ENCODE peak calls at places on chromosome 11, in five cellular contexts. N is astrocyte of the spinal cord; D is CD8-positive, alpha-beta T cell; T is mucosa of descending colon; S is HepG2. M is an unnamed sample.

GRCh38 chr11:34890812-34891211 is 25.4 kb downstream of the APIP start:
- DNase-seq in T (no peak), N (peak; percentile 58), D (no peak), S (peak; percentile 59), M (no peak)

GRCh38 chr11:116874251-116874650 is 36.8 kb upstream of the APOA1 start:
- DNase-seq in S (no peak), N (no peak), D (no peak), T (no peak), M (no peak)

GRCh38 chr11:35216962-35217667 is 78.1 kb downstream of the CD44 start:
- DNase-seq in N (no peak), S (peak; percentile 17), T (no peak), D (peak; percentile 42), M (no peak)

GRCh38 chr11:46616551-46617450 is at the start of gene HARBI1:
- DNase-seq in T (peak; percentile 94), D (peak; percentile 91), N (peak; percentile 94), S (peak; percentile 77), M (peak; percentile 91)

GRCh38 chr11:119207300-119207570 is 1.1 kb downstream of the CBL start:
- DNase-seq in T (no peak), D (no peak), N (peak; percentile 15), S (no peak), M (no peak)

GRCh38 chr11:60941371-60942119 is 10.4 kb downstream of the SLC15A3 start:
- DNase-seq in T (no peak), S (no peak), N (no peak), D (no peak), M (no peak)

GRCh38 chr11:17864478-17864941 is 129.9 kb downstream of the KCNC1 start:
- DNase-seq in D (no peak), T (no peak), N (no peak), S (no peak), M (no peak)

GRCh38 chr11:117831661-117832415 is 7.3 kb upstream of the FXYD2 start:
- DNase-seq in S (no peak), T (peak; percentile 27), D (no peak), N (no peak), M (no peak)

GRCh38 chr11:57552479-57552878 is 15.0 kb downstream of the UBE2L6 start:
- DNase-seq in D (no peak), N (no peak), T (no peak), S (peak; percentile 89), M (no peak)

GRCh38 chr11:66883021-66883968 is 26.4 kb downstream of the LRFN4 start:
- DNase-seq in S (peak; percentile 45), T (peak; percentile 76), D (peak; percentile 59), N (peak; percentile 74), M (peak; percentile 54)

GRCh38 chr11:126113515-126113957 is 50.9 kb upstream of the CDON start:
- DNase-seq in S (peak; percentile 84), N (peak; percentile 86), D (no peak), T (peak; percentile 89), M (peak; percentile 95)

GRCh38 chr11:123082977-123083376 is 21.0 kb upstream of the HSPA8 start:
- DNase-seq in S (no peak), T (no peak), N (peak; percentile 13), D (no peak), M (no peak)

GRCh38 chr11:65479184-65480145 is 19.4 kb upstream of the MALAT1 start:
- DNase-seq in T (peak; percentile 50), D (no peak), N (peak; percentile 84), S (no peak), M (no peak)

GRCh38 chr11:118406599-118407166 is 5.3 kb downstream of the ATP5MG start:
- DNase-seq in S (no peak), T (no peak), N (peak; percentile 59), D (no peak), M (no peak)

GRCh38 chr11:74269161-74269809 is 42.2 kb downstream of the P4HA3 start:
- DNase-seq in T (no peak), D (peak; percentile 10), N (peak; percentile 32), S (no peak), M (no peak)

GRCh38 chr11:35418847-35419712 is at the start of gene SLC1A2:
- DNase-seq in S (no peak), D (no peak), T (no peak), N (peak; percentile 12), M (no peak)

GRCh38 chr11:47215366-47215925 is 672 bp downstream of the DDB2 start:
- DNase-seq in D (no peak), S (peak; percentile 48), T (no peak), N (no peak), M (no peak)

GRCh38 chr11:119680899-119681370 is 48.1 kb downstream of the NECTIN1 start:
- DNase-seq in T (no peak), N (no peak), S (no peak), D (no peak), M (no peak)

GRCh38 chr11:43278302-43278956 is 33.4 kb upstream of the API5 start:
- DNase-seq in T (no peak), N (peak; percentile 16), D (no peak), S (peak; percentile 54), M (no peak)

GRCh38 chr11:9868641-9869040 is 204.8 kb downstream of the SWAP70 start:
- DNase-seq in S (no peak), D (no peak), T (no peak), N (no peak), M (no peak)

GRCh38 chr11:120105576-120105975 is 32.3 kb downstream of the TRIM29 start:
- DNase-seq in S (no peak), D (no peak), T (no peak), N (no peak), M (no peak)

GRCh38 chr11:131274233-131274632 is 96.2 kb upstream of the NTM start:
- DNase-seq in D (no peak), T (no peak), S (no peak), N (no peak), M (no peak)

GRCh38 chr11:67136156-67136555 is 17.1 kb downstream of the KDM2A start:
- DNase-seq in D (no peak), N (no peak), T (no peak), S (no peak), M (no peak)

GRCh38 chr11:5547982-5548381 is 358 bp downstream of the OR52H1 start:
- DNase-seq in D (no peak), T (no peak), S (no peak), N (no peak), M (no peak)

GRCh38 chr11:893008-893654 is 17.5 kb downstream of the CHID1 start:
- DNase-seq in D (no peak), S (no peak), N (no peak), T (no peak), M (no peak)

GRCh38 chr11:889686-890475 is 20.7 kb downstream of the CHID1 start:
- DNase-seq in D (no peak), N (no peak), T (no peak), S (no peak), M (no peak)

GRCh38 chr11:894575-895201 is 15.9 kb downstream of the CHID1 start:
- DNase-seq in S (no peak), D (no peak), N (no peak), T (no peak), M (no peak)

GRCh38 chr11:890794-891600 is 19.6 kb downstream of the CHID1 start:
- DNase-seq in S (no peak), D (no peak), N (no peak), T (no peak), M (no peak)

DNA sequence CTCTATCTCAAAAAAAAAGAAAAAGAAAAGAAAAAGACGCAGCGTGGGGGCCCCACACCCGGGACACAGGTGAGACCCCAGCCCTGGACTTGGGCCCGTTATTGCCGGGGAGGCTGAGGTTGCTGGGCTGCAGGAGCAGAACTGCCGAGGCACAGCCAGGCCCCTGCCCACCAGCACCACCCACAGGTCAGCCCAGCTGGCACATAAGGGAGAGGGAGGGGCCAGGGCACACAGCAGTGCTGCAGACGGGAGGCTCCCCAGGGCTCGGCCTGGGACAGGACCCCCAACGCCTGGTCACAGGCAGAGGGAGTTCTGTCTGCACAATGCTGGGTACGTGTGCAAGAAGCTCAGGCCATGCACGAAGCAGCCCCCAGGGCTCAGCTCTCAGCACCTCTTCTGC is 18.5 kb downstream of the CHID1 start:
- DNase-seq in D (no peak), T (no peak), S (no peak), N (no peak), M (no peak)
- TF ChIP-seq CTCF in D (no peak), T (no peak), S (peak; percentile 36), N (peak; percentile 37), M (no peak)

DNA sequence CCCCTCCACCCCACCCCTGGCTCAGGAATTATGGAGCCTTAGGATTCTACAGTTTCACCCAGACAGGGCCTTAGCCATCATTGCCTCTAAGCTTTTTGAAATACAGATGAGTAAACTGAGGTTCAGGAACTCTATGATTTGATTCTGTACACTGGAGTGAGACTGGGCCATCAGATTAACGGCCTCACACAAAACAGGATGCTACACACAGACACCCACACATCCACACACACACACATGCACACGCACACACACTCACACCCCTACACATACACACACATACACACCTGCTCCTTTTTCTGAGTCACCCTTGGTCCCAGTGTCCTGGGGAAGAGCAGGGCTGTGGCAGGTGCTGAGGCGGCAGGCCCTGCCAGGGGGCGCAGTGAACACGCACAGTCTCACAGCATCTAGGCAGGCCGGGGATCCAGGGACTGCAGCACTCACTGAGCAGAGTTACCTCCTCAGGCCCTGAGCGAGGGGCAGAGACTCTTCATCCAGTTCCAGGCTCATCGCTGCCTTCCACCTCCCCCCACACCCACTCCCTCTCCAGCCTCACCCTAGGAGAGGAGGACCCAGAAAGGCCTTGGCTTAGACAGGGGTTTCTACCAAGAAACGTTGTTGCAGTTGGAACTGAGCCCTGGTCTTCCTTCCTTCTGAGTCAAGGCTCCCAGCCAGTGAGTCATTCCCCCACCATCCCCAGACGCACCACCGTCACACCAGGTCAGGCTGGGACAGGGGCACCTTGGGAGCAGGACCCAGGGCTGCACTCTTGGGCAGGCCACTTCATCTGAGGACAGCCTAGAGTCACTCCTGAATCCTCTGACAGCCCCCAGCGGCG is 89.8 kb upstream of the PARVA start:
- DNase-seq in N (peak; percentile 99), D (no peak), S (peak; percentile 59), T (peak; percentile 61), M (no peak)
- H3K4me3 ChIP-seq in N (peak overlapping the region; percentile 34), D (no peak overlapping the region), S (no peak overlapping the region), T (no peak overlapping the region), M (no peak overlapping the region)

GRCh38 chr11:78040691-78041379 is 17.8 kb upstream of the KCTD14 start:
- DNase-seq in T (peak; percentile 62), S (no peak), N (no peak), D (no peak), M (no peak)
- TF ChIP-seq CTCF in T (no peak), S (no peak), N (no peak), D (no peak), M (no peak)

DNA sequence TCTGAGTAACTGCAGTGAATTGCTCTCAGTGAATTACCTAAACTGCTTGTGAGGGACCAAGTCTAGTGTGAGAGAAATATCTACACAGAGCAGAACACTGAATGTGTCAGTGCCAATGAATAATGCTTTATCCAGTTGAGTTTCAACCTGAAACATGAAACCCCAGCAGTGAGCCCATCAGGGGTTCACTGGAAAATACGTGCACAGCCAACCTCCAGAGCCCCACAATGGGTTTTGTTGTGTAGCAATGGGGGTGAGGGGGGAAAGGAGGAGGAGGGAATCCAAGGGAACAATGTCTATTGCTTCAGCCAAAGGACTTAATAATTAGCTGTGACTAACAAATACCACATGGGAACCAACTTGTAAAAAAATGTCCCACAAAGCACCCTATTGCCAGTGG is 99.5 kb downstream of the ARL14EP start:
- DNase-seq in D (no peak), T (no peak), N (no peak), S (no peak), M (no peak)
- H3K4me3 ChIP-seq in D (no peak overlapping the region), T (no peak overlapping the region), N (no peak overlapping the region), S (no peak overlapping the region), M (no peak overlapping the region)

GRCh38 chr11:68903288-68903630 is 373 bp downstream of the MRPL21 start:
- DNase-seq in D (no peak), N (no peak), T (no peak), S (no peak), M (no peak)
- TF ChIP-seq CTCF in D (no peak), N (no peak), T (no peak), S (no peak), M (no peak)

M was measured in right lobe of liver.